ENCODE peak calls at places on chromosomes 5 and 9, in four cellular contexts. Z is psoas muscle, V is breast epithelium, R is HCT116. A is an unnamed sample. For H3K4me1, the result is how much of the 10 kb centered on the place peaks cover.

GRCh38 chr9:116156621-116157314 is 3.2 kb downstream of the PAPPA start:
- DNase-seq in Z (peak), V (no peak), R (no peak), A (peak)

GRCh38 chr5:3734621-3735020 is 139.0 kb downstream of the IRX1 start:
- DNase-seq in Z (no peak), V (no peak), R (no peak), A (no peak)

GRCh38 chr5:67301285-67301904 is 104.8 kb upstream of the CD180 start:
- DNase-seq in Z (peak), V (no peak), R (no peak), A (peak)

GRCh38 chr9:126516936-126517750 is 96.6 kb upstream of the LMX1B start:
- DNase-seq in Z (peak), V (no peak), R (peak), A (no peak)

GRCh38 chr9:123453904-123454321 is 97.9 kb downstream of the CRB2 start:
- DNase-seq in Z (no peak), V (no peak), R (no peak), A (no peak)

GRCh38 chr9:70136632-70137031 is 93.0 kb downstream of the MAMDC2 start:
- DNase-seq in Z (no peak), V (no peak), R (no peak), A (no peak)

GRCh38 chr9:95005276-95006141 is 279.0 kb downstream of the AOPEP start:
- DNase-seq in Z (no peak), V (no peak), R (no peak), A (peak)

GRCh38 chr9:118595719-118596305 is 773.4 kb downstream of the BRINP1 start:
- DNase-seq in Z (no peak), V (no peak), R (no peak), A (peak)

GRCh38 chr9:122087406-122088200 is 5.5 kb downstream of the TTLL11 start:
- DNase-seq in Z (no peak), V (no peak), R (no peak), A (no peak)

GRCh38 chr5:111271885-111272284 is 47.7 kb downstream of the CAMK4 start:
- DNase-seq in Z (no peak), V (no peak), R (no peak), A (no peak)

GRCh38 chr9:118643118-118643517 is 726.1 kb downstream of the BRINP1 start:
- DNase-seq in Z (no peak), V (no peak), R (no peak), A (no peak)

GRCh38 chr5:158462349-158463114 is 603.6 kb upstream of the CLINT1 start:
- DNase-seq in Z (no peak), V (no peak), R (no peak), A (no peak)

GRCh38 chr9:72982161-72982799 is 29.4 kb upstream of the ALDH1A1 start:
- DNase-seq in Z (no peak), V (no peak), R (no peak), A (no peak)

GRCh38 chr9:5851445-5851844 is 18.5 kb upstream of the ERMP1 start:
- DNase-seq in Z (no peak), V (no peak), R (no peak), A (no peak)

GRCh38 chr5:57277085-57277484 is 103.2 kb downstream of the GPBP1 start:
- DNase-seq in Z (no peak), V (no peak), R (peak), A (no peak)

GRCh38 chr5:9233712-9234111 is 312.2 kb downstream of the SEMA5A start:
- DNase-seq in Z (no peak), V (no peak), R (no peak), A (no peak)

GRCh38 chr9:101445353-101446029 is 9.9 kb upstream of the ALDOB start:
- DNase-seq in Z (no peak), V (no peak), R (no peak), A (no peak)

GRCh38 chr5:83562817-83563557 is 91.4 kb downstream of the VCAN start:
- DNase-seq in Z (no peak), V (no peak), R (no peak), A (no peak)

GRCh38 chr5:116571568-116572321 is 2.9 kb downstream of the SEMA6A start:
- DNase-seq in Z (no peak), V (no peak), R (no peak), A (no peak)

GRCh38 chr9:71725590-71726338 is 42.5 kb downstream of the CEMIP2 start:
- DNase-seq in Z (no peak), V (no peak), R (peak), A (no peak)

GRCh38 chr5:58871648-58872242 is 288.9 kb downstream of the RAB3C start:
- DNase-seq in Z (no peak), V (no peak), R (peak), A (no peak)

GRCh38 chr9:137352511-137353222 is 50.6 kb upstream of the NRARP start:
- DNase-seq in Z (no peak), V (no peak), R (no peak), A (no peak)

GRCh38 chr5:7018601-7019000 is 305.4 kb downstream of the TENT4A start:
- DNase-seq in Z (no peak), V (no peak), R (no peak), A (no peak)

GRCh38 chr5:36593867-36594266 is 12.5 kb upstream of the SLC1A3 start:
- DNase-seq in Z (no peak), V (no peak), R (no peak), A (no peak)

GRCh38 chr5:36596247-36596646 is 10.2 kb upstream of the SLC1A3 start:
- DNase-seq in Z (no peak), V (no peak), R (no peak), A (no peak)

GRCh38 chr5:36600847-36601527 is 5.4 kb upstream of the SLC1A3 start:
- DNase-seq in Z (no peak), V (no peak), R (no peak), A (no peak)

GRCh38 chr5:36599986-36600779 is 6.2 kb upstream of the SLC1A3 start:
- DNase-seq in Z (no peak), V (no peak), R (no peak), A (no peak)

DNA sequence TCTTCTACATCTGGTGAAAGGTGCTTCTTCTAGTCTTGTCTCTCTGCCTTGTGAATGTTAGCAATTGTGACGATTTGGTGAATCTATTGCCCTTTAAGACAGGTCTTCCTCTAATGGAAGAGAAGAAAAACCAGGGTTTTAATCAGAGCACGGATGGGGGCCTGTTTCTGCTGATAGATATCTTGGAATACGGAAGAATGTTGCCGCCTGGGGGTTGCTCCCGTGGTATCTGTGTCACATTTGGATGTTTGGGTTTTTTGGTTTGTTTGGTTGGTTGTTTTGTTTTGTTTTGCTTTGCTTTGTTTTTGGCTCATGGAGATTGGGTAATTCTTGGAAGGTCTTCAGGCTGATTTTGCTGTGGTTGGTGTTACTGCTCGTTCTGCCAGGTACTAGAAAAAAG is 9.7 kb upstream of the SLC1A3 start:
- DNase-seq in Z (no peak), V (no peak), R (no peak), A (no peak)
- H3K4me3 ChIP-seq in Z (no peak), V (no peak), R (no peak), A (no peak)

DNA sequence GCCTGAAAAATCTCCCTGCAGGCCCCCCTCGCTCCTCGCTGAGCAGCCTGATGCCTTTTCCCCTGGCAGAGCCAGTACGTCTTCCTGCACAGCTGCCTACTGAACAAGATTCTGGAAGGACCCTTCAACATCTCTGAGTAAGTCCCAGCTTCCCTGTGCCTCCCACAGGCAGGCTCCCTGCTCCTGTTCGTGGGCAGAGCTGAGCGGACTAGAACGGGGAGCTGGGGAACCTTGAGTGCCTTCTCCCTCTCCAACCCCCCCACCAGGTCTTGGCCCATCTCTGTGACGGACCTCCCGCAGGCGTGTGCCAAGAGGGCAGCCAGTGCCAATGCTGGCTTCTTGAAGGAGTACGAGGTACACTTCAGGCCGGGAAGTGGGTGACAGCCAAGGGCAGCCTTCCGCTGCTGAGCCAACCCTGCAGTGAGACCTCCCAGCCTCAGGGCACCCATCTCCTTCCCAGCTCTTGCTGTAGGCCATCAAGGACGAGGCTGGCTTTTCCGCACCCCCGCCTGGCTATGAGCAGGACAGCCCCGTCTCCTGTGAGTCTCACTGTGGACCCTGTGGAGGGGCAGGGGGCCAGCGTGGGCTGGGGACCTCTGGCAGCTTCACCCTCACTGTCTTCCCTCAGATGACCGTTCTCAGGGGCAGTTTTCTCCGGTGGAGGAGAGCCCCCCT is 21.1 kb upstream of the SPTLC1 start:
- DNase-seq in Z (no peak), V (no peak), R (no peak), A (no peak)
- TF ChIP-seq CTCF in Z (no peak), V (no peak), R (no peak), A (no peak)

DNA sequence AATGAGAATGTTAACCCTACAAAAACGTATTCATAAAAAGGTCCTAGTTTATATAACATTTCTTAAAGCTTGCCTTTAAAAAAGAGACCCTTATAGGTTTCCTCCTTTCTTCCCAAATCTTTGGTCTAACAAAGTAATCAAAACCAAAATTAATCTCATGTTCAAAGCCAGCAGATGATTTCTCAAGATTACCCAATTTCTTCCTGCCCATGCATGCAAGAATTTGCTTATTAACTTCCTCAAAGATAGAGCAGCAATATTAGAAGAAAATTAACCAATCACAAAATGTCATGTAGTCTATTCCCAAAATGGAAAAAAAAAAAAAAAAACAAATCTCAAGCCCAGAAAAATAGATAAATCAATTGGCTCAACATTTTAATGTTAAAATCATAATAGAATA is 114.9 kb downstream of the MLLT3 start:
- DNase-seq in Z (no peak), V (no peak), R (no peak), A (no peak)
- H3K4me1 ChIP-seq in Z (under half), V (under half), R (under half), A (under half)

DNA sequence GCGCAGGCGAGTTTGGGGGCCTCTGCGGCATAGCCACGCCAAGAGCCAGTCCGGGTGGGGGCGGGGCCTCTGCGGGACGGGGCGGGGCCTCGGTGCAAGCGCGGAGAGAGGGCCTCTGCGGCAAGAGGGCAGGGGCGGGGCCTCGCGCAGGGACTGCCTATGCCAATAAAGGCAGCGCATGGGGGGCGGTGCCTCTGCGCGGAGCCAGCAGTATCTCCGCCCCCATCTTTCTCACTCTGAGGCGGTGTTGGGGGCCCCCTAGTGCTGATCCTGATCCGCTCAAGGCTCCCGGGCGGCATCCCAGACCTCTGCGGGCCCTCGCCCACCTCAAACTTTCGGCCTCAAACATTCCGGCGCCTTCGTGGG is 9.2 kb upstream of the GPRIN1 start:
- DNase-seq in Z (peak), V (no peak), R (peak), A (peak)
- H3K4me3 ChIP-seq in Z (peak), V (no peak), R (peak), A (no peak)

DNA sequence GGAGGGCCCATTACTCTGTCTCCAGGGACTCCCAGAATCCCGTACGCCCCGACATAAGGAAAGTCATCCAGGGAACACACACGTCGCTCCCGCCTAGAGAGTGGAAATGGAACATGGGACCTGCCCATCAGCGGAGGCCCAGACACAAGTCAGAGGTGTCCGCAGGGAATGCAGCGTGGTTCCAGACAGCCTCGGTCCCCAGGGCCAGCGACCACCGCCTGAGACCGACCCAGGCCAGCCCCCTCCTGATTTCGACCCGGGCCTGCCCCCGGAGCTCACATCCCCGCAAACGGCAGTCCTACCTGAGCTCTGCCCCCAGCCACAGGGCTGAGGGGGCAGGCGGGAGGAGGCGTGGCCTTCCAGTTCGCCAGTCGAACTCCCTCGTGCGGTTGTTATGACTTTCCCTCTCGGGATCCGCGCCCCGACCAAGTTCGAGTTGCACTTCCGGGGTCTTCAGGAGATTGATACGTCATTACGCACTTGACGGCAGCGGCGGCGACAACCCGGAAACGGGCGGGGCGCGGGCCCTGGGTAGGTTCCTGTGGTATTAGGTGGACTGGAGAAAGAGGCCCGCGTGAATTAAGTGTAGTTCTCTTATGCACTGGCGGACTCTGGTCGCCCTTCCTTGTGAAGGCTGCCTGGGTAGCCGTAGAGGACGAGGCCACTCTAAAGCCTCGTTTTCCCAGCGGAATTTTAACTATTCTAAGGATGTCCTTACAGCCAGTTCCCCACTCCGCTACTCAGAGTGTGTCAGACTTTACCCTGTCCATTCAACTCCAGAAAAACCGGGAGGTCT is 370.0 kb upstream of the POU5F2 start:
- DNase-seq in Z (peak), V (peak), R (peak), A (peak)
- TF ChIP-seq CTCF in Z (no peak), V (no peak), R (no peak), A (no peak)